ENCODE peak calls at places on chromosomes 7 and 10, in ten cellular contexts. A is T-helper 2 cell; B is activated naive CD8-positive, alpha-beta T cell treated with anti-CD3 and anti-CD28 coated beads, Interleukin-2, amount 10 ng/mL, durations not matched to agents 7 days and 5 days; T is C1 segment of cervical spinal cord; V is RPMI7951; P is activated CD8-positive, alpha-beta memory T cell treated with anti-CD3 and anti-CD28 coated beads, Interleukin-2, amount 50 U/mL, for 48 hours; Q is activated CD4-positive, CD25-positive, alpha-beta regulatory T cell; Z is pancreas; W is NCI-H1092 treated with DMSO at 0.1 percent for 48 hours; N is Caki2. U is an unnamed sample.

GRCh38 chr7:1580422-1581030 is 10.7 kb upstream of the PSMG3 start:
- DNase-seq in T (no peak), P (no peak), W (no peak), N (no peak), Q (no peak), V (no peak), B (no peak), A (no peak), Z (no peak), U (no peak)

GRCh38 chr7:116732788-116733709 is 61.1 kb downstream of the MET start:
- DNase-seq in T (no peak), Q (no peak), P (no peak), V (no peak), N (no peak), Z (no peak), A (no peak), B (no peak), W (no peak), U (no peak)

GRCh38 chr7:44183386-44183785 is 5.9 kb downstream of the GCK start:
- DNase-seq in P (no peak), W (no peak), N (no peak), B (no peak), V (no peak), Z (no peak), A (no peak), Q (no peak), T (peak), U (no peak)

GRCh38 chr7:134605978-134606923 is 40.4 kb upstream of the BPGM start:
- DNase-seq in W (peak), N (peak), Q (peak), P (peak), T (peak), V (peak), A (peak), B (peak), Z (peak), U (peak)

GRCh38 chr7:141074162-141074989 is 512 bp downstream of the TMEM178B start:
- DNase-seq in Q (no peak), V (peak), W (peak), B (peak), T (peak), P (peak), Z (peak), A (no peak), N (peak), U (no peak)

GRCh38 chr10:133100706-133101463 is 13.2 kb downstream of the ADGRA1 start:
- DNase-seq in V (no peak), Q (no peak), N (peak), Z (peak), T (no peak), W (no peak), B (no peak), A (no peak), P (peak), U (peak)

GRCh38 chr7:12930534-12930933 is 243.1 kb downstream of the ARL4A start:
- DNase-seq in W (no peak), P (no peak), Z (no peak), A (no peak), B (no peak), Q (no peak), N (no peak), T (no peak), V (no peak), U (no peak)

GRCh38 chr7:17255930-17256329 is 42.5 kb upstream of the AHR start:
- DNase-seq in W (no peak), P (no peak), V (peak), B (no peak), A (no peak), N (no peak), Q (no peak), T (no peak), Z (no peak), U (no peak)

GRCh38 chr10:99329238-99329890 is at the start of gene CNNM1:
- DNase-seq in W (peak), Z (peak), A (no peak), V (peak), Q (no peak), B (peak), P (peak), N (peak), T (peak), U (no peak)

GRCh38 chr7:150388709-150389531 is 9.8 kb downstream of the ZNF775 start:
- DNase-seq in N (no peak), Z (peak), B (no peak), W (no peak), V (no peak), Q (no peak), P (no peak), A (no peak), T (peak), U (no peak)